ENCODE peak calls at places on chromosome 22, in seven cellular contexts. I is substantia nigra; P is effector CD4-positive, alpha-beta T cell; B is transverse colon; L is lower lobe of right lung; Q is activated T-cell treated with anti-CD3 and anti-CD28 coated beads for 1 hour; M is hippocampal formation. Y is an unnamed sample.

GRCh38 chr22:45885941-45886395 is 91.0 kb downstream of the WNT7B start:
- DNase-seq in P (no peak), B (no peak), L (peak), M (peak), Q (no peak), I (no peak), Y (no peak)

GRCh38 chr22:35552186-35552842 is 11.7 kb downstream of the RASD2 start:
- DNase-seq in L (no peak), Q (peak), I (no peak), P (peak), B (peak), M (no peak), Y (peak)

GRCh38 chr22:36769541-36769940 is 6.4 kb downstream of the IFT27 start:
- DNase-seq in Q (no peak), M (no peak), P (no peak), B (no peak), L (no peak), I (no peak), Y (no peak)

GRCh38 chr22:24695958-24696511 is 78.5 kb downstream of the PIWIL3 start:
- DNase-seq in P (no peak), L (peak), I (no peak), Q (no peak), B (no peak), M (no peak), Y (peak)

GRCh38 chr22:43891360-43892182 is at the start of gene PNPLA5:
- DNase-seq in I (no peak), M (no peak), Q (no peak), L (no peak), B (no peak), P (no peak), Y (no peak)

GRCh38 chr22:42270178-42270511 is 308 bp downstream of the TCF20 start:
- DNase-seq in I (no peak), P (peak), B (no peak), L (no peak), Q (no peak), M (no peak), Y (no peak)

GRCh38 chr22:17536269-17536668 is 27.0 kb upstream of the SLC25A18 start:
- DNase-seq in M (peak), I (no peak), P (no peak), Q (no peak), L (no peak), B (no peak), Y (no peak)

GRCh38 chr22:48103126-48103875 is 1340.9 kb downstream of the TBC1D22A start:
- DNase-seq in L (no peak), P (no peak), M (no peak), I (no peak), Q (no peak), B (no peak), Y (no peak)

GRCh38 chr22:48431536-48432315 is 1395.9 kb downstream of the BRD1 start:
- DNase-seq in P (no peak), L (no peak), B (no peak), I (no peak), M (no peak), Q (no peak), Y (no peak)

GRCh38 chr22:32987081-32987631 is 71.0 kb downstream of the SYN3 start:
- DNase-seq in M (no peak), B (no peak), L (no peak), I (no peak), P (no peak), Q (no peak), Y (no peak)

GRCh38 chr22:27654536-27655445 is 146.8 kb downstream of the MN1 start:
- DNase-seq in B (peak), M (no peak), P (no peak), L (no peak), I (no peak), Q (no peak), Y (no peak)

GRCh38 chr22:38882480-38882879 is 10.5 kb upstream of the CBX6 start:
- DNase-seq in M (no peak), Q (no peak), B (no peak), L (no peak), I (no peak), P (no peak), Y (peak)

GRCh38 chr22:46131151-46131587 is 19.2 kb upstream of the PPARA start:
- DNase-seq in L (no peak), Q (no peak), B (no peak), M (no peak), I (no peak), P (no peak), Y (no peak)

GRCh38 chr22:41801886-41802285 is 1.4 kb downstream of the CCDC134 start:
- DNase-seq in P (no peak), B (no peak), Q (no peak), L (no peak), I (no peak), M (no peak), Y (no peak)

GRCh38 chr22:36311386-36312085 is 58.6 kb downstream of the APOL1 start:
- DNase-seq in B (no peak), M (no peak), I (no peak), Q (no peak), L (no peak), P (no peak), Y (no peak)

GRCh38 chr22:40638261-40638660 is 1.7 kb upstream of the MRTFA start:
- DNase-seq in Q (no peak), M (no peak), B (no peak), L (no peak), I (no peak), P (no peak), Y (no peak)

GRCh38 chr22:23180301-23180892 is at the start of gene BCR:
- DNase-seq in I (peak), Q (peak), L (peak), M (peak), P (peak), B (peak), Y (peak)

GRCh38 chr22:45903355-45904149 is 73.4 kb downstream of the WNT7B start:
- DNase-seq in B (no peak), M (no peak), P (no peak), I (no peak), Q (no peak), L (no peak), Y (peak)

GRCh38 chr22:41910599-41911291 is 4.1 kb downstream of the SHISA8 start:
- DNase-seq in I (peak), L (no peak), B (no peak), P (no peak), Q (peak), M (no peak), Y (peak)

GRCh38 chr22:50271519-50271970 is 1.4 kb upstream of the MAPK11 start:
- DNase-seq in B (peak), P (peak), Q (peak), I (no peak), M (peak), L (no peak), Y (peak)

GRCh38 chr22:17888855-17889254 is 114.6 kb upstream of the BID start:
- DNase-seq in I (no peak), M (no peak), B (no peak), L (no peak), Q (no peak), P (no peak), Y (no peak)

GRCh38 chr22:29225422-29226090 is 19.9 kb downstream of the EMID1 start:
- DNase-seq in L (no peak), Q (no peak), M (no peak), P (no peak), I (no peak), B (peak), Y (peak)

GRCh38 chr22:38655532-38656255 is 498 bp downstream of the FAM227A start:
- DNase-seq in I (no peak), M (no peak), L (no peak), Q (no peak), P (no peak), B (no peak), Y (no peak)

GRCh38 chr22:48581821-48582469 is 1245.7 kb downstream of the BRD1 start:
- DNase-seq in L (peak), I (no peak), M (no peak), P (no peak), B (no peak), Q (no peak), Y (no peak)

GRCh38 chr22:42918500-42918899 is 61.4 kb upstream of the ARFGAP3 start:
- DNase-seq in B (no peak), I (no peak), L (no peak), Q (no peak), P (no peak), M (no peak), Y (no peak)

GRCh38 chr22:33570110-33570509 is 350.2 kb downstream of the LARGE1 start:
- DNase-seq in I (no peak), L (no peak), P (no peak), B (no peak), M (no peak), Q (no peak), Y (no peak)

GRCh38 chr22:28795932-28796856 is 4.2 kb downstream of the XBP1 start:
- DNase-seq in M (no peak), L (no peak), B (no peak), I (no peak), P (no peak), Q (no peak), Y (no peak)

GRCh38 chr22:23216331-23217170 is 36.2 kb downstream of the BCR start:
- DNase-seq in M (no peak), Q (peak), I (no peak), B (no peak), P (peak), L (peak), Y (no peak)

GRCh38 chr22:33110562-33111163 is 52.5 kb upstream of the SYN3 start:
- DNase-seq in B (no peak), P (no peak), L (no peak), M (no peak), I (no peak), Q (no peak), Y (no peak)

GRCh38 chr22:36021649-36022048 is 7.0 kb downstream of the RBFOX2 start:
- DNase-seq in P (no peak), M (no peak), L (no peak), Q (no peak), B (no peak), I (no peak), Y (no peak)

GRCh38 chr22:42277988-42278776 is 7.7 kb upstream of the TCF20 start:
- DNase-seq in I (no peak), Q (no peak), P (no peak), L (no peak), B (no peak), M (peak), Y (no peak)

GRCh38 chr22:36156515-36157419 is 3.8 kb downstream of the APOL3 start:
- DNase-seq in P (peak), L (peak), Q (peak), M (peak), I (no peak), B (peak), Y (peak)

GRCh38 chr22:35102663-35103062 is 36.7 kb downstream of the ISX start:
- DNase-seq in M (no peak), B (peak), P (no peak), I (no peak), L (peak), Q (no peak), Y (no peak)

GRCh38 chr22:45731041-45731797 is 59.6 kb downstream of the ATXN10 start:
- DNase-seq in Q (no peak), L (no peak), B (peak), M (no peak), P (no peak), I (no peak), Y (peak)

GRCh38 chr22:17954860-17955587 is 69.3 kb downstream of the MICAL3 start:
- DNase-seq in B (no peak), I (no peak), P (no peak), M (no peak), Q (no peak), L (no peak), Y (no peak)

GRCh38 chr22:43540570-43540969 is 128.8 kb downstream of the MPPED1 start:
- DNase-seq in I (no peak), L (no peak), M (no peak), B (no peak), Q (no peak), P (no peak), Y (no peak)

Y was measured in AG08396.